ENCODE peak calls at places on chromosomes 7 and 10, in seven cellular contexts. F, U, W, A, Z, J and X are unnamed samples.

GRCh38 chr7:94907420-94908203 is at the start of gene PPP1R9A:
- DNase-seq in A (peak; percentile 49), W (peak; percentile 58), Z (no peak), U (peak; percentile 23), J (peak; percentile 71), F (peak; percentile 61), X (no peak)

GRCh38 chr10:42898037-42898960 is 115.7 kb downstream of the BMS1 start:
- DNase-seq in J (no peak), U (no peak), F (no peak), W (no peak), Z (no peak), A (no peak), X (no peak)

GRCh38 chr7:78081888-78082287 is 283.3 kb downstream of the PHTF2 start:
- DNase-seq in J (no peak), Z (peak; percentile 31), U (no peak), W (no peak), A (no peak), F (no peak), X (no peak)

GRCh38 chr7:94588090-94588489 is 67.8 kb downstream of the SGCE start:
- DNase-seq in Z (no peak), J (no peak), F (no peak), A (no peak), W (no peak), U (no peak), X (no peak)

GRCh38 chr10:24091294-24091693 is 117.6 kb upstream of the KIAA1217 start:
- DNase-seq in A (no peak), F (no peak), W (no peak), J (no peak), U (no peak), Z (no peak), X (no peak)

GRCh38 chr10:12504176-12504575 is 154.8 kb downstream of the CAMK1D start:
- DNase-seq in U (no peak), J (peak; percentile 35), W (peak; percentile 15), F (no peak), A (peak; percentile 12), Z (no peak), X (no peak)

GRCh38 chr7:17298840-17299476 is 506 bp downstream of the AHR start:
- DNase-seq in W (peak; percentile 49), Z (no peak), U (no peak), J (peak; percentile 92), F (peak; percentile 56), A (peak; percentile 59), X (peak; percentile 47)

GRCh38 chr7:155917836-155918385 is 105.6 kb upstream of the SHH start:
- DNase-seq in A (peak; percentile 15), U (no peak), W (peak; percentile 33), F (no peak), Z (peak; percentile 19), J (no peak), X (no peak)

GRCh38 chr7:117281562-117281961 is 41.3 kb downstream of the WNT2 start:
- DNase-seq in W (no peak), J (no peak), A (peak; percentile 28), F (no peak), Z (no peak), U (no peak), X (no peak)

GRCh38 chr7:120486164-120486563 is 213.2 kb downstream of the KCND2 start:
- DNase-seq in A (no peak), W (no peak), J (no peak), Z (no peak), F (no peak), U (no peak), X (no peak)

GRCh38 chr7:147564771-147565476 is 1025.6 kb upstream of the C7orf33 start:
- DNase-seq in W (no peak), U (no peak), F (no peak), J (no peak), Z (no peak), A (no peak), X (no peak)

GRCh38 chr10:99328579-99329237 is 448 bp upstream of the CNNM1 start:
- DNase-seq in J (no peak), W (no peak), U (no peak), F (no peak), A (no peak), Z (no peak), X (no peak)

GRCh38 chr10:84987039-84987438 is 658.6 kb downstream of the CCSER2 start:
- DNase-seq in U (no peak), W (no peak), F (no peak), Z (no peak), J (no peak), A (no peak), X (no peak)

GRCh38 chr10:91796332-91797076 is 1.7 kb upstream of the TNKS2 start:
- DNase-seq in J (peak; percentile 89), U (peak; percentile 32), A (peak; percentile 67), Z (peak; percentile 55), F (peak; percentile 66), W (peak; percentile 57), X (no peak)

GRCh38 chr10:7649673-7650330 is 17.0 kb downstream of the ITIH5 start:
- DNase-seq in F (no peak), U (no peak), W (no peak), J (no peak), A (no peak), Z (no peak), X (no peak)

GRCh38 chr10:99461230-99461629 is 30.8 kb upstream of the GOT1 start:
- DNase-seq in A (no peak), U (peak; percentile 7), J (no peak), Z (no peak), F (no peak), W (no peak), X (no peak)

GRCh38 chr7:114182837-114183236 is 231.8 kb upstream of the FOXP2 start:
- DNase-seq in Z (no peak), F (no peak), A (no peak), U (no peak), J (no peak), W (no peak), X (no peak)

GRCh38 chr10:35903021-35903420 is 260.9 kb upstream of the FZD8 start:
- DNase-seq in F (no peak), Z (no peak), W (no peak), U (no peak), A (no peak), J (no peak), X (no peak)

GRCh38 chr7:136302049-136302448 is 324.9 kb upstream of the MTPN start:
- DNase-seq in A (no peak), J (no peak), W (no peak), Z (peak; percentile 9), U (no peak), F (no peak), X (no peak)

GRCh38 chr10:78361031-78361430 is 327.4 kb downstream of the RPS24 start:
- DNase-seq in A (no peak), U (no peak), J (peak; percentile 27), F (no peak), Z (no peak), W (no peak), X (no peak)

GRCh38 chr7:14836571-14837189 is 65.9 kb downstream of the DGKB start:
- DNase-seq in F (no peak), J (no peak), Z (no peak), U (peak; percentile 9), W (no peak), A (no peak), X (no peak)

DNA sequence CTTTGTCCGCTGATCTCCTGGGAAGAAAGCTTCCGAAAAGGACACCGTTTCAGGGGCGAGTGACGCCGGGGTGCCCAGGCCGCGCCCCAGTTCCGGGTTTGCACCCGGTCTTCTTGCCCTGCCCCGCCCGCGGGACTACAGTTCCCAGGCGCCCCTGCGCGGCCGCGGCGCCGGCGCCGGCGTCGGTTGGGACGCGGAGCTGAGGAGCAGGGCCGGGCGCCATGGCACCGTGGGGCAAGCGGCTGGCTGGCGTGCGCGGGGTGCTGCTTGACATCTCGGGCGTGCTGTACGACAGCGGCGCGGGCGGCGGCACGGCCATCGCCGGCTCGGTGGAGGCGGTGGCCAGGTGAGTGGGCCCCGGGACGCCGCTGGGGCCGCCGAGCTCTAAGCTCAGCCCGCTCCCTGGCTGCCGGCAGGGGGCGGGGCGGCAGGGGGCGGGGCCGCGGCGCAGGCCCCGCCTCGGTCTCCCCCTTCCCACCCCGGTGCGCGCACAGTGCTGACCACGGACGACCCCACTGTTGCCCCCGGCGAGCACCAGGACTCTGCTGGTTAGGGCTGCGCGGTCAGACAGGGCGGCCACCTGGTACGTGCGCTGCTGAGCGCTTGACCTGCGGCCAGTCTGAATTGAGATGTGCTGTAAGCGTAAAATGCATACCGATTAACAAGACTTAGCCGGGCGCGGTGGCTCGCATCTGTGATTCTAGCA is at the start of gene LHPP:
- DNase-seq in F (peak; percentile 91), Z (peak; percentile 88), A (peak; percentile 90), W (peak; percentile 88), J (peak; percentile 99), U (peak; percentile 85), X (peak; percentile 71)
- TF ChIP-seq CTCF in F (peak; percentile 43), Z (no peak), A (peak; percentile 83), W (peak; percentile 88), J (peak; percentile 36), U (peak; percentile 8), X (no peak)

DNA sequence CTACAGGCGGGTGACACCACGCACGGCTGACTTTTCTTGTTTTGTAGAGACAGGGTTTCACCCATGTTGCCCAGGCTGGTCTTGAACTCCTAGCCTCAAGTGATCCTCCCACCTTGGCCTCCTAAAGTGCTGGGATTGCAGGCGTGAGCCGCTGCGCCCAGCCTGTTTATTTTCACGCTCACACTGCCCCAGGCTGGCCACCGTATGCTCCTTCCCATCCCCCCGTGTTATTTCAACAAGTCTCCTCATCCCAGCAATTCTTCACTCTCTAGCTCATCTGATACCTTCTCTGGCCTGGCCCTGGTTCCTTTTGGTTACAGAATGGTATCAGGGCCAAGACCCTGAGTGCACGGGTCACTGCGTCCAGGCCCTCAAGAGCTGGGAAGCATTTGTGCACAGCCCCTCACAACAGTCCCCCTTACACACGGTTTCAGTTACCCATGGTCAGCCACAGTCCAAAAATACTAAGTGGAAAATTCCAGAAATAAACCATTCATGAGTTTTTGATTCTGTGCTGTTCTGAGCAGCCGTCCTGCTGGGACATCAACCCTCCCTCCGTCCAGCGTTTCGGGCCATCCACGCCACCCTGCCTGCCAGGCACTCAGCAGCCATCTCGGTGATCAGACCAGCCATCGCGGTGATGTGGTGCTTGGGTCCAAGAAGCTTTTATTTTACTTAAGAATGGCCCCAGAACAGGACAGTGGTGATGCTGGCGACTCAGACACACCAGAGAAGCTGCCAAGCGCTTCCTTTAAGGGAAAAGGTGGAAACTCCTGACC is 8.9 kb downstream of the COX19 start:
- DNase-seq in U (no peak), W (no peak), Z (no peak), J (peak; percentile 66), F (no peak), A (no peak), X (no peak)
- TF ChIP-seq POLR2A in U (no peak), W (no peak), Z (peak; percentile 46), J (no peak), F (no peak), A (no peak), X (no peak)

GRCh38 chr7:128135275-128136214 is 104.3 kb upstream of the LRRC4 start:
- DNase-seq in W (peak; percentile 59), F (peak; percentile 43), J (peak; percentile 91), Z (peak; percentile 81), A (peak; percentile 42), U (peak; percentile 64), X (no peak)
- TF ChIP-seq POLR2AphosphoS5 in W (no peak), F (no peak), J (peak; percentile 45), Z (no peak), A (no peak), U (peak; percentile 34), X (no peak)

DNA sequence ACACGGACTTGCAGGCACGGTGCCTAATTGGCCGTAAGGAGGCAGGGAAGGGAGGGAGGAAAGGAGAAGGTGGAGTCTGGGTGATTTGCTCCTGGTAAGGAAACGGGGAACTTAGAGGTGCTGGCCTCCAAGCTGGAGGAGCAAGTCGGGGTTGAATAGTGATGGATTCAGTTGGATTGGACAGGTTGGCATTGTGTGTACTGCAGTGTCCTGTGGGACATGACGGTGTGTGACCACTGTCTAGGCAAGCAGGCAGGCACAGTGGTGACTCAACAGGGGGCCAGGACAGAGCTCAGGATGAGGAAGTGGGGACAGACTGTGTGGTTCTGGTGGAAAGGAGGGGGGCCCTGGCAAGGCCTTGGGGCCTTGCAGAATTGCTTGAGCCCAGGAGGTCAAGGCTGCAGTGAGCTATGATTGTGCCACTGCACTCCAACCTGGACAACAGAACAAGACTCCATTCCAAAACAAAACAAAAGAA is 48.8 kb downstream of the COL26A1 start:
- DNase-seq in F (no peak), J (no peak), W (no peak), A (no peak), U (no peak), Z (no peak), X (no peak)
- TF ChIP-seq CTCF in F (no peak), J (no peak), W (no peak), A (no peak), U (no peak), Z (no peak), X (no peak)